ENCODE peak calls at places on chromosomes 2 and 18, in ten cellular contexts. R is naive B cell; C is kidney glomerular epithelial cell; J is stimulated activated CD4-positive, alpha-beta T cell treated with anti-CD3 and anti-CD28 coated beads, Interleukin-2, amount 100 ng/mL, for 48 hours; T is hippocampal formation; W is hypothalamus; K is germinal center; O is iPS DF 6.9; N is activated naive CD8-positive, alpha-beta T cell treated with anti-CD3 and anti-CD28 coated beads, Interleukin-2, amount 10 ng/mL, durations not matched to agents 7 days and 5 days; F is EH. B is an unnamed sample.
A peak's percentile ranks its signal among the peaks of the same experiment; 100 is the strongest.

GRCh38 chr18:58901783-58902182 is 37.1 kb downstream of the ZNF532 start:
- DNase-seq in R (no peak), C (no peak), J (no peak), T (no peak), W (no peak), K (no peak), O (no peak), N (no peak), F (no peak), B (no peak)

GRCh38 chr2:200393191-200393590 is 86.7 kb downstream of the SPATS2L start:
- DNase-seq in R (no peak), C (no peak), J (no peak), T (no peak), W (no peak), K (no peak), O (no peak), N (no peak), F (no peak), B (no peak)

GRCh38 chr2:217897816-217898806 is 104.7 kb downstream of the TNS1 start:
- DNase-seq in R (no peak), C (no peak), J (no peak), T (peak; percentile 29), W (peak; percentile 20), K (no peak), O (no peak), N (no peak), F (no peak), B (no peak)

GRCh38 chr2:43792653-43793052 is 18.8 kb downstream of the DYNC2LI1 start:
- DNase-seq in R (no peak), C (peak; percentile 83), J (no peak), T (no peak), W (no peak), K (no peak), O (no peak), N (no peak), F (no peak), B (no peak)

GRCh38 chr2:164150601-164151000 is 414.8 kb upstream of the FIGN start:
- DNase-seq in R (no peak), C (no peak), J (no peak), T (no peak), W (no peak), K (no peak), O (no peak), N (no peak), F (no peak), B (no peak)

GRCh38 chr18:24368749-24369148 is 28.9 kb downstream of the OSBPL1A start:
- DNase-seq in R (no peak), C (no peak), J (peak; percentile 41), T (no peak), W (no peak), K (no peak), O (no peak), N (no peak), F (no peak), B (no peak)

GRCh38 chr2:140624188-140624587 is 1506.6 kb downstream of the LRP1B start:
- DNase-seq in R (no peak), C (peak; percentile 0), J (no peak), T (no peak), W (no peak), K (no peak), O (no peak), N (no peak), F (no peak), B (no peak)

GRCh38 chr2:74573747-74574562 is 19.4 kb downstream of the DOK1 start:
- DNase-seq in R (peak; percentile 41), C (no peak), J (no peak), T (peak; percentile 15), W (no peak), K (peak; percentile 63), O (no peak), N (no peak), F (peak; percentile 90), B (no peak)

GRCh38 chr18:46373131-46373530 is 268.9 kb downstream of the HAUS1 start:
- DNase-seq in R (no peak), C (no peak), J (no peak), T (no peak), W (no peak), K (no peak), O (no peak), N (no peak), F (no peak), B (no peak)

GRCh38 chr2:188369365-188369764 is 77.7 kb downstream of the GULP1 start:
- DNase-seq in R (peak; percentile 2), C (no peak), J (no peak), T (peak; percentile 49), W (no peak), K (peak; percentile 3), O (peak; percentile 25), N (no peak), F (peak; percentile 76), B (peak; percentile 15)

GRCh38 chr2:27903649-27904544 is 13.4 kb downstream of the BABAM2 start:
- DNase-seq in R (no peak), C (no peak), J (no peak), T (no peak), W (no peak), K (no peak), O (no peak), N (no peak), F (peak; percentile 78), B (no peak)

B was measured in NT2/D1.